ENCODE peak calls at places on chromosomes 2 and 18, in six cellular contexts. J, D, L, O, F and Z are unnamed samples.

GRCh38 chr2:62201307-62201706 is 5.4 kb downstream of the B3GNT2 start:
- DNase-seq in J (no peak), D (no peak), L (no peak), O (no peak), F (no peak), Z (no peak)

GRCh38 chr18:65983750-65984149 is 232.9 kb downstream of the CDH7 start:
- DNase-seq in J (no peak), D (no peak), L (no peak), O (no peak), F (no peak), Z (no peak)

GRCh38 chr2:233168919-233169318 is 82.6 kb upstream of the ATG16L1 start:
- DNase-seq in J (no peak), D (no peak), L (no peak), O (no peak), F (no peak), Z (no peak)

GRCh38 chr2:170464268-170464667 is 250.9 kb upstream of the SP5 start:
- DNase-seq in J (no peak), D (no peak), L (no peak), O (no peak), F (no peak), Z (no peak)

GRCh38 chr2:44360749-44361329 is 455 bp downstream of the PREPL start:
- DNase-seq in J (peak), D (peak), L (no peak), O (no peak), F (peak), Z (no peak)

GRCh38 chr2:149611100-149611820 is 23.7 kb upstream of the MMADHC start:
- DNase-seq in J (no peak), D (no peak), L (no peak), O (no peak), F (no peak), Z (peak)

GRCh38 chr2:214837466-214837865 is 28.0 kb upstream of the BARD1 start:
- DNase-seq in J (no peak), D (no peak), L (no peak), O (no peak), F (no peak), Z (no peak)

GRCh38 chr2:179974743-179975142 is 32.4 kb downstream of the CWC22 start:
- DNase-seq in J (no peak), D (no peak), L (no peak), O (no peak), F (no peak), Z (no peak)

GRCh38 chr2:23430263-23430662 is 45.3 kb downstream of the KLHL29 start:
- DNase-seq in J (no peak), D (no peak), L (peak), O (peak), F (no peak), Z (no peak)

GRCh38 chr2:19288291-19288690 is 70.1 kb downstream of the OSR1 start:
- DNase-seq in J (no peak), D (no peak), L (no peak), O (no peak), F (no peak), Z (no peak)

GRCh38 chr2:126779286-126779605 is 119.4 kb upstream of the TEX51 start:
- DNase-seq in J (no peak), D (no peak), L (peak), O (no peak), F (no peak), Z (no peak)

GRCh38 chr2:113180131-113180946 is 6.6 kb downstream of the PSD4 start:
- DNase-seq in J (no peak), D (no peak), L (peak), O (no peak), F (no peak), Z (no peak)

GRCh38 chr18:36485772-36486171 is 188.3 kb downstream of the FHOD3 start:
- DNase-seq in J (no peak), D (no peak), L (no peak), O (no peak), F (no peak), Z (no peak)

GRCh38 chr2:191660575-191660974 is 17.4 kb upstream of the NABP1 start:
- DNase-seq in J (no peak), D (no peak), L (no peak), O (no peak), F (no peak), Z (no peak)
- TF ChIP-seq CTCF in J (no peak), D (no peak), L (no peak), O (no peak), F (no peak), Z (no peak)

DNA sequence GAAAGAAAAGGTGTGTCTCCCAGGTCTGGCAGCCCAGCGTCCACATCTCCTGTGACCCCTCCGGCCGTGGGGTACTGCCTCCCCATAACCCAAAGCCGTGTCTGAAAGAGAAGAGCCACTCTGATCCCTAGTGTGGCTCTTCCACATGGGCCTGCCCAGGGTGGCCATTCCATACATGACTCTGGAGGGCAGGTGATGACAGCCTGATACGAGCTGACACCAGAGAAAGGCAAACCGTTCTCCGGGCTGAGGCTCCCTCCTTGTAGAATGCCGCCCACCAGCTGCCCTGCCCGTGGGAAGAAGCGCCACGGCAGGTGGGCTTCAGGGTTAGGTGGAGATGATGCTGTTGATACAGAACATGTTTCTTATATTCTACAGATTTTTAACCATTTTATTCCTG is 451.6 kb upstream of the SALL3 start:
- DNase-seq in J (no peak), D (no peak), L (no peak), O (no peak), F (no peak), Z (no peak)
- H3K4me3 ChIP-seq in J (no peak), D (no peak), L (no peak), O (no peak), F (no peak), Z (no peak)

DNA sequence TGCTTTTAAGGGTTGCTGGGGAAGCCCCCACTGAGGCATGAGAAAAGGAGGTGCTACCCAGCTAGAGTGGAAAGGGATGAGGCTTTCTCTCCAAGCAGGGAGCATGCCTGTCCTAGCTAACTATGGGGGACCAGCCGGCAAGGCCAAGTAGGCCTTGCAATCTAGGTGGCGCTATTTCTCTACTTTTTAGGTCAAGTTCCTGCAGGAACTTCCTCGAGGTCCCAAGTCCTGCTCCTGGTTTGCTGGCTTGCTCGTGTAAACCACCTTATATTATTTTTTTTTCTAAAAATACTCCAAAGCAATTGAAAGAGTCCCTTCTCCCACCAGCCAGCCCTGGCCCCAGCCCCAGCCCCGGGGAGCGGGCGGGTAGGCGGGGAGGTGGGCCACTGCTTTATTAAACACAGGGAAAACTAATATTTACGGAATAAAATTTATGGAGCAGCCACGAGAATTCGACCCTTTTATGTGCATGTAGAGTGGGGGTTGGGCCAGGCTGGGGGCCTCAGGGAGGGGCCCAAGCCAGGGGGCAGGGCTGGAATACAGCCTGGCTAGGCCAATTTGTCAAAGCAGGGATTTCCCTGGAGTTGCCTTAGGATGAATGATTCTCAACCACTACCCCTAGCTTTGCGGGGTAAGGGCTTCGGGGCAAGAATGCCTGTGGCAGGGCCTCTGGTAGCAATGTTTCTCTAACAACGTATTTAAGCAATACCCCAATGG is 12.8 kb upstream of the IHH start:
- DNase-seq in J (peak), D (peak), L (no peak), O (peak), F (no peak), Z (peak)
- TF ChIP-seq CTCF in J (peak), D (peak), L (no peak), O (peak), F (peak), Z (peak)

GRCh38 chr18:46894124-46894523 is 23.2 kb downstream of the PIAS2 start:
- DNase-seq in J (no peak), D (no peak), L (no peak), O (no peak), F (no peak), Z (no peak)

GRCh38 chr18:46903406-46903805 is 13.9 kb downstream of the PIAS2 start:
- DNase-seq in J (no peak), D (no peak), L (no peak), O (no peak), F (no peak), Z (no peak)

DNA sequence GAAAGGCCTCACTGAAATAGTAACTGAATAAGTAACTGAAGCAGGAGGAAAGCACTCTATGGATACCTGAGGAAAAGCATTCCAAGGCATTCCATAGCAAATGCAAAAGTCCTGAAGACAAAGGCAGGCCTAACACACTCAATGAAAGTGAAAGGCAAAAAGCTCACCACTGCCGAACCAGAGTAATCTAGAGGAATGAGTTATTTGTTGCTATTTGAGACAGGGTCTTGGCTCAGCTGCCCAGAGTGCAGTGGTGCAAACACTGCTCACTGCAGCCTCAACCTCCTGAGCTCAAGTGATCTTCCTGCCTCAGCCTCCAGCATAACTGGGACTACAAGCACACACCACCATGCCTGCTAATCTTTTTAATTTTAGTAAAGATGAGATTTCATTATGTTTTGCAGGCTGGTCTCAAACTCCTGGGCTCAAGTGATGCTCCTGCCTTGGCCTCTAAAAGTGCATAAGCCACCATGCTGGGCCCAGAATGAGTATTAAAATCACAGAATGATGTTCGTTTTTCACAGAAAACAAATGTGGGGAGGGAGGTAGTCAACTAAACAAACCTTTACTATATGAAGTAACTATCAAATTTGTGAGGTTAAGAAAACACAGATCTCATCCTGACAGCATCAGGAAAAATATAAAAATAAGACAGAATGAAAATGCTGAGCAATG is 17.9 kb downstream of the PIAS2 start:
- DNase-seq in J (no peak), D (no peak), L (no peak), O (peak), F (no peak), Z (peak)
- H3K4me3 ChIP-seq in J (no peak), D (no peak), L (no peak), O (no peak), F (no peak), Z (no peak)

DNA sequence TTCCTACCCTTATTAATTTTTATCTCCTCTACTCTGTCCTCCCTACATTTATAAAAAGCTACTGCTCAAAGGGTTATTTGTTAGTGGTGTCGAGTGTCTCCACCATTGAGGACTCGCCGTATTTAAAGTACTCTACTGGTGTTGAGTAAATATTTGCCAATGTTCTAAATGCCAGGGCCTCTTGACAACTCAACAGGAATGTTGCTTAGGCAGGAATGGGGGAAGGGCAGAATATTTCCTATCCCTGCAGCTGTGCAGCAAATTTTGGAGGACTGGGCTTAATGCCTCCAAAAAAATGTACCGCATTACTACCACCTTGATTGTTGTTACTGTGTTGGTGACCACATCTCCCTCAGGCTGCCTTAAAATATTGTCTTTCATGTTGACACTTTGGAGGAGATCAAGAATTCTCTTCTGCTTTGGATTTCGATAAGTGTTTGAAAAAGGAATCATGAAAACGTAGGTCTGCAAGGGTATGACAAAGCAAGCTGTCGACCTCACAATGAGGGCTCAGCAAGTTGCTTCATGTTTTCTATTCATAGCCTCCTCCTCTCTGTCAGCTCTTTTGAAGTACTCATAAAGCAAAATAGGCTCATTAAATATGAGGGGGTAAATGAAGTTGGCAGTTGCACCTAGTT is 84.3 kb downstream of the EFEMP1 start:
- DNase-seq in J (peak), D (no peak), L (no peak), O (peak), F (no peak), Z (no peak)
- TF ChIP-seq CTCF in J (no peak), D (no peak), L (no peak), O (no peak), F (no peak), Z (no peak)